ENCODE peak calls at places on chromosomes 3 and 15, in five cellular contexts. T, N, R, D and B are unnamed samples.

GRCh38 chr15:60804986-60805949 is 326.3 kb upstream of the ICE2 start:
- DNase-seq in T (no peak), R (no peak), D (peak; percentile 49), N (peak; percentile 73), B (no peak)

GRCh38 chr3:31981206-31982181 is at the start of the genes OSBPL10 and ZNF860:
- DNase-seq in N (peak; percentile 74), T (peak; percentile 81), D (peak; percentile 91), R (peak; percentile 73), B (peak; percentile 94)

GRCh38 chr3:172209333-172210321 is 170.2 kb downstream of the FNDC3B start:
- DNase-seq in D (no peak), T (no peak), N (no peak), R (no peak), B (no peak)

GRCh38 chr3:198025644-198026043 is 65.6 kb downstream of the LMLN start:
- DNase-seq in T (no peak), N (no peak), D (no peak), R (no peak), B (no peak)

GRCh38 chr3:38646630-38647029 is 2.9 kb downstream of the SCN5A start:
- DNase-seq in R (peak; percentile 60), N (no peak), D (peak; percentile 21), T (no peak), B (peak; percentile 57)

GRCh38 chr3:89179355-89179997 is 72.1 kb downstream of the EPHA3 start:
- DNase-seq in T (no peak), N (no peak), D (no peak), R (no peak), B (no peak)

GRCh38 chr3:126456211-126456610 is 19.5 kb downstream of the ZXDC start:
- DNase-seq in D (no peak), R (no peak), T (no peak), N (peak; percentile 4), B (no peak)

GRCh38 chr3:10982782-10983181 is 9.8 kb upstream of the SLC6A1 start:
- DNase-seq in R (no peak), D (no peak), T (no peak), N (no peak), B (no peak)

GRCh38 chr3:104126864-104127553 is 1239.7 kb upstream of the ALCAM start:
- DNase-seq in T (no peak), N (no peak), R (no peak), D (no peak), B (no peak)

GRCh38 chr3:60399295-60399694 is 852.0 kb downstream of the FHIT start:
- DNase-seq in R (no peak), N (no peak), D (no peak), T (no peak), B (no peak)

GRCh38 chr3:143170676-143171075 is 51.1 kb downstream of the CHST2 start:
- DNase-seq in D (peak; percentile 42), T (no peak), N (no peak), R (no peak), B (no peak)

DNA sequence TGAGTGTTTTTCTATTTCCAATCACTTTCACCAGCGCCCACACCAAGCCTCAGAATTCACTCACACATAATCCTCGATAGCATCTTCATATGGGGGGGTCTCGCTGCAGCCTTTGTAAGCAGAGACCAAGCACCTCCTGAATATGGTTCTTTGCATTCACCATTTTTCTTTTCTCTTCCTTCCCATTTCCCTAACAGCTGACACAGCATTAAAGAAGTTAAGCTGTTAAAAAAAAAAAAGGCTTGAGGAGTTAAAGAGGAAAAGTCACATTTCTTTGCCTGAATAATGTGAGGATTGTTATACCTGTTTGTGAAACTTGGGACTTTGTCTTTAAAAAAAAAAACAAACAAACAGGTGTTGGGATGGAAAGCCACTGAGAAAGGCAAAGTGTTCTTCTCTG is 41.6 kb downstream of the RFTN1 start:
- DNase-seq in R (no peak), N (no peak), T (no peak), D (no peak), B (no peak)
- TF ChIP-seq CTCF in R (no peak), N (no peak), T (no peak), D (no peak), B (no peak)

DNA sequence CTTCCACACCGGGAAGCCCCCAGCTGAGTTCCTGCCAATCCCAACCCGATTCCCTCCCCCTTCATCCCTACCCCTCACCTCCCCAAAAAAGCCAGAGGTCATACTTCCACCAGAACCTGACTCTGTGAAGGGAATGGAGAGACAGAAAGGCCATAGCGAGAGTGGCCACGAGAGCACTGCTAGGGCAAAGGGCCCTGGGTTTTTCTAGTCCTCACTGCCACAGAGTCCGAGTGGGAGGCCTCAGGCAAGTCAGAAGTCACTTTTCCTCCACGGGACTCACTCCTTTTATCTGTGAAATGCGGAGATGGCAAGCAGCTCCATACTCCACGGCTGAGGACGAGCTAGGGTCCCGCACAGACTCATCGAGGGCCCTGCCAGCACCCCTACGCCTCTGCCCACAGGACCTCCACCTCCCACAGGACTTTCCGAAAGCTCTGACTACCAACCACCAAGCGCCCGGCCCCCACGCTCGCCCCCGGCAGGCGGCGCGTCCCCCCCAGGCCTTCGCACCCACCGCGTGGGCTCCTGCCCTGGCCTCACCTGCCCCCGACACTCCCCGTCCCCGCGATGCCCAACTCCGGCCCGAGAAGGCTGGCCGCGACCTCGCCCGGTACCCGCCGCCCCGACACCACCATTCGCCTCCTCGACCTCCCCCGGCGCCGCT is 794 bp downstream of the ATP13A3 start:
- DNase-seq in T (no peak), R (no peak), D (peak; percentile 46), N (peak; percentile 22), B (peak; percentile 84)
- TF ChIP-seq CTCF in T (peak; percentile 28), R (no peak), D (peak; percentile 26), N (no peak), B (peak; percentile 41)

GRCh38 chr3:165459924-165460540 is 263.8 kb upstream of the SLITRK3 start:
- DNase-seq in T (no peak), R (no peak), N (no peak), D (peak; percentile 12), B (no peak)
- TF ChIP-seq CTCF in T (no peak), R (no peak), N (no peak), D (no peak), B (no peak)

GRCh38 chr15:84034831-84035753 is 200.5 kb upstream of the GOLGA6L4 start:
- DNase-seq in R (peak; percentile 6), D (peak; percentile 59), N (peak; percentile 23), T (peak; percentile 7), B (no peak)
- TF ChIP-seq CTCF in R (peak; percentile 50), D (peak; percentile 62), N (peak; percentile 34), T (peak; percentile 63), B (peak; percentile 31)

GRCh38 chr3:63386568-63386967 is 108.5 kb downstream of the SYNPR start:
- DNase-seq in R (no peak), D (no peak), N (peak; percentile 38), T (no peak), B (no peak)
- TF ChIP-seq CTCF in R (no peak), D (no peak), N (no peak), T (no peak), B (no peak)

GRCh38 chr3:8755097-8755496 is 14.3 kb downstream of the OXTR start:
- DNase-seq in D (no peak), T (no peak), N (no peak), R (no peak), B (no peak)

GRCh38 chr3:8749316-8749715 is 15.7 kb downstream of the CAV3 start:
- DNase-seq in T (no peak), N (no peak), D (no peak), R (no peak), B (no peak)

GRCh38 chr3:8755564-8756237 is 13.7 kb downstream of the OXTR start:
- DNase-seq in N (no peak), T (no peak), R (peak; percentile 25), D (no peak), B (no peak)

GRCh38 chr3:8756671-8757070 is 12.7 kb downstream of the OXTR start:
- DNase-seq in D (no peak), N (no peak), T (no peak), R (no peak), B (no peak)

GRCh38 chr3:8752832-8753231 is 16.6 kb downstream of the OXTR start:
- DNase-seq in R (no peak), T (no peak), N (no peak), D (no peak), B (no peak)
- TF ChIP-seq CTCF in R (no peak), T (no peak), N (no peak), D (no peak), B (no peak)

GRCh38 chr3:23875326-23875725 is 41.5 kb downstream of the NKIRAS1 start:
- DNase-seq in D (no peak), N (no peak), T (no peak), R (no peak), B (no peak)
- TF ChIP-seq CTCF in D (no peak), N (no peak), T (no peak), R (no peak), B (no peak)

GRCh38 chr3:36596411-36596810 is 167.9 kb downstream of the DCLK3 start:
- DNase-seq in N (no peak), D (no peak), T (no peak), R (no peak), B (no peak)

GRCh38 chr3:36597422-36597821 is 166.9 kb downstream of the DCLK3 start:
- DNase-seq in R (no peak), N (no peak), D (peak; percentile 12), T (no peak), B (no peak)

GRCh38 chr3:36595531-36595930 is 168.8 kb downstream of the DCLK3 start:
- DNase-seq in R (no peak), T (no peak), N (no peak), D (no peak), B (no peak)

GRCh38 chr3:36591959-36592358 is 172.4 kb downstream of the DCLK3 start:
- DNase-seq in T (no peak), R (no peak), D (peak; percentile 50), N (no peak), B (no peak)
- TF ChIP-seq CTCF in T (peak; percentile 35), R (no peak), D (peak; percentile 24), N (no peak), B (no peak)

GRCh38 chr15:74843445-74843828 is 481 bp upstream of the ULK3 start:
- DNase-seq in R (no peak), D (no peak), T (no peak), N (no peak), B (no peak)
- TF ChIP-seq CTCF in R (no peak), D (no peak), T (no peak), N (peak; percentile 8), B (no peak)